ENCODE peak calls at places on chromosome 16, in seven cellular contexts. X, B, N, S, O, L and F are unnamed samples.

GRCh38 chr16:59658572-59658971 is 924.5 kb upstream of the GOT2 start:
- DNase-seq in L (no peak), B (no peak), X (no peak), O (no peak), N (no peak), S (no peak), F (no peak)

GRCh38 chr16:27579086-27579980 is 29.4 kb downstream of the KATNIP start:
- DNase-seq in B (no peak), X (peak; percentile 22), N (peak; percentile 98), L (no peak), O (no peak), S (no peak), F (no peak)

GRCh38 chr16:69499541-69500255 is 66.1 kb upstream of the NFAT5 start:
- DNase-seq in B (no peak), X (no peak), S (no peak), N (peak; percentile 90), L (no peak), O (no peak), F (no peak)

GRCh38 chr16:64615647-64616280 is 506.1 kb downstream of the CDH11 start:
- DNase-seq in L (no peak), X (peak; percentile 17), S (peak; percentile 43), B (peak; percentile 84), O (peak; percentile 92), N (no peak), F (no peak)

GRCh38 chr16:63067141-63067540 is 1030.9 kb upstream of the CDH8 start:
- DNase-seq in N (no peak), L (no peak), O (peak; percentile 47), X (no peak), S (no peak), B (no peak), F (no peak)

GRCh38 chr16:50706250-50706649 is 12.8 kb downstream of the NOD2 start:
- DNase-seq in N (no peak), L (no peak), X (no peak), B (no peak), S (no peak), O (no peak), F (no peak)

GRCh38 chr16:65229191-65229662 is 107.4 kb upstream of the CDH11 start:
- DNase-seq in S (no peak), N (peak; percentile 52), B (no peak), O (peak; percentile 58), X (peak; percentile 50), L (no peak), F (no peak)

GRCh38 chr16:3722508-3722907 is 5.2 kb upstream of the TRAP1 start:
- DNase-seq in L (no peak), O (no peak), B (no peak), S (no peak), X (no peak), N (no peak), F (no peak)

GRCh38 chr16:142405-142804 is 3.9 kb upstream of the NPRL3 start:
- DNase-seq in B (no peak), L (no peak), N (no peak), S (peak; percentile 39), X (no peak), O (no peak), F (no peak)

GRCh38 chr16:88686062-88686438 is 257 bp downstream of the SNAI3 start:
- DNase-seq in L (no peak), B (no peak), O (no peak), X (no peak), S (peak; percentile 90), N (no peak), F (no peak)

GRCh38 chr16:88684569-88685155 is 1.6 kb downstream of the SNAI3 start:
- DNase-seq in L (no peak), N (no peak), O (no peak), S (peak; percentile 70), X (no peak), B (no peak), F (peak; percentile 40)

GRCh38 chr16:88686439-88687253 is at the start of gene SNAI3:
- DNase-seq in N (peak; percentile 69), L (peak; percentile 86), S (peak; percentile 97), O (peak; percentile 75), B (peak; percentile 64), X (peak; percentile 56), F (no peak)

GRCh38 chr16:88687254-88687576 is 908 bp upstream of the SNAI3 start:
- DNase-seq in N (no peak), L (no peak), B (no peak), X (no peak), S (no peak), O (no peak), F (no peak)

GRCh38 chr16:88685156-88686061 is 898 bp downstream of the SNAI3 start:
- DNase-seq in S (peak; percentile 80), X (peak; percentile 58), N (peak; percentile 32), B (peak; percentile 52), O (no peak), L (no peak), F (peak; percentile 35)
- H3K4me3 ChIP-seq in S (peak overlapping the region; percentile 72), X (peak overlapping the region; percentile 34), N (no peak overlapping the region), B (peak overlapping the region; percentile 53), O (no peak overlapping the region), L (peak overlapping the region; percentile 86), F (no peak overlapping the region)

GRCh38 chr16:77212736-77213541 is 13.7 kb downstream of the SYCE1L start:
- DNase-seq in L (peak; percentile 59), S (no peak), O (peak; percentile 73), B (peak; percentile 67), X (peak; percentile 55), N (peak; percentile 60), F (peak; percentile 55)
- H3K27ac ChIP-seq in L (peak overlapping the region; percentile 24), S (peak overlapping the region; percentile 59), O (peak overlapping the region; percentile 67), B (no peak overlapping the region), X (no peak overlapping the region), N (peak overlapping the region; percentile 40), F (peak overlapping the region; percentile 24)

GRCh38 chr16:1567988-1568387 is 34.5 kb downstream of the TMEM204 start:
- DNase-seq in O (no peak), X (no peak), S (no peak), L (no peak), B (no peak), N (no peak), F (no peak)

GRCh38 chr16:1571012-1571671 is 37.7 kb downstream of the TMEM204 start:
- DNase-seq in O (no peak), S (no peak), B (no peak), L (no peak), X (no peak), N (no peak), F (no peak)

GRCh38 chr16:1575578-1575977 is 36.3 kb downstream of the IFT140 start:
- DNase-seq in B (no peak), L (no peak), O (peak; percentile 13), N (no peak), S (peak; percentile 5), X (no peak), F (no peak)

GRCh38 chr16:1573301-1573700 is 38.6 kb downstream of the IFT140 start:
- DNase-seq in X (no peak), L (no peak), B (no peak), S (no peak), N (no peak), O (no peak), F (no peak)

GRCh38 chr16:1572664-1573063 is 39.2 kb downstream of the TMEM204 start:
- DNase-seq in B (no peak), L (no peak), O (no peak), S (no peak), N (no peak), X (no peak), F (no peak)
- H3K4me1 ChIP-seq in B (no peaks in the 10 kb centered on the region), L (no peaks in the 10 kb centered on the region), O (no peaks in the 10 kb centered on the region), S (no peaks in the 10 kb centered on the region), N (no peaks in the 10 kb centered on the region), X (no peaks in the 10 kb centered on the region), F (no peaks in the 10 kb centered on the region)

DNA sequence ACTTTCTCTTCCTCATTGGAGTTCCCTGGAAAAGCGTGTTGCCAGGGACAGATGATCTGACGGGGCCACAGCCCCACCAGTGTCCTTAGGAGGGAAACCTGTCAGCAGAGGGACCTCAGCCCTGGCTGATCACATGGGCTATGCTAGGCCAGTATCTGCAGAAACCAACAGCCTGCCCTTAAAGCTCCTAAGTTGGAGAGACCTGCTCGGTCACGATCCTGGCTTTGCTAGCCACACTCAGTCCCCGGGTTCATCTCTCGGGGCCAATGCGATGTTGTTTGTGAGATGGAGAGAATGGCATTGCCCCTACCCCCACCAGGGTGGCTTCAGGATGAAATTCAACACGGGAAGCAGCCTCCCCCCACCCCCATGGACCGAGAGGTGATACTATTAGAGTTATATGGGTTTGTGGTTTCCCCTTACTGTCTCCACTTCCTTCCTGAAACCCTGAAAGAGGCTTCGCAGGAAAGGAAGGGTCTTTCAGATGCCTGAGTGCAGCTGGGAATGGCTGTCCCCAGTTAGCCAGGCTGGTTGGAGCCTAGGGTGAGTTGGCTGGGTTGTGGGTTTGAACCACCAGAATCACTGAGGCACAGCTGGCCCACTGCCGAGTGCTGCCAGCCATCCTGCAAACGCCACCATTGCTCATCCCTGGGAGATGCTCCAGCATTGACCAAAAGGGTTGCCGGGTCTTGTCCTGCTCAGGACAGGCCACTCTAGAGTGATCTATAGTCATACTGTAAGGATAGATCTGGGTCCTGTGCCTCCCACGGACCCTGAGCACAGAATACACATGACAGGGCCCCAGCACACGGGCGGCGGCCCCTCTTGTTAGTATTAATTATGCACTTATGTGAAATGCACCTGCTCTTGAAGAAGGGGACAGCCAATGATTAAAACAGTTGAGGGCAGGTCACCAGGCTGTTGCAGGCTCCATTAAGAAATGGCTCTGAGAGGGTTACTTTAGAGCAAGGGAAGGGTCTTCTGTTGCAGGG is 16.8 kb downstream of the RMI2 start:
- DNase-seq in L (no peak), B (peak; percentile 73), S (no peak), N (no peak), O (no peak), X (no peak), F (no peak)
- H3K4me3 ChIP-seq in L (no peak overlapping the region), B (no peak overlapping the region), S (no peak overlapping the region), N (no peak overlapping the region), O (no peak overlapping the region), X (no peak overlapping the region), F (no peak overlapping the region)

GRCh38 chr16:24452724-24453123 is 86.6 kb upstream of the RBBP6 start:
- DNase-seq in S (no peak), O (no peak), N (no peak), L (no peak), X (no peak), B (no peak), F (no peak)
- H3K27ac ChIP-seq in S (no peak overlapping the region), O (no peak overlapping the region), N (no peak overlapping the region), L (no peak overlapping the region), X (no peak overlapping the region), B (no peak overlapping the region), F (no peak overlapping the region)

DNA sequence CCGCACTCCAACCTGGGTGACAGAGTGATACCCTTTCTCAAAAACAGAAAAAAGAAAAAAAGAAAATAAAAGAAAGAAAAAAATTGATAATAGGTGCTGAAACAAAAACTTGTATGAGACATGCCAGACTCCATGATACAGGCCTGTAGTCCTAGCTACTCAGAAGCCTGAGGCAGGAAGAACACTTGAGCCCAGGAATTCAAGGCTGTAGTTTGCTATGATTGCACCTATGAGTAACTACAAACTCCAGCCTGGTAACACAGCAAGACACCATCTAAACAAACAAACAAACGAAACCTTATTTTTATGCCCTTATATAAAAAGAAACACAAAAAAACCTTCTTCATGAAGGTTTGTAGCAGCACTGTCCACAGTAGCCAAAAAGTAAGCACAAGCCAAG is 5.0 kb upstream of the CMTM4 start:
- DNase-seq in N (peak; percentile 83), L (no peak), B (no peak), O (no peak), X (no peak), S (no peak), F (no peak)
- H3K4me1 ChIP-seq in N (peaks cover 9% of the 10 kb centered on the region), L (no peaks in the 10 kb centered on the region), B (no peaks in the 10 kb centered on the region), O (no peaks in the 10 kb centered on the region), X (no peaks in the 10 kb centered on the region), S (peaks cover 7% of the 10 kb centered on the region), F (peaks cover 13% of the 10 kb centered on the region)